ENCODE peak calls at places on chromosome 19, in seven cellular contexts. I, Z, H, L, J, E and T are unnamed samples.

GRCh38 chr19:22617614-22618325 is 16.4 kb upstream of the ZNF492 start:
- DNase-seq in I (no peak), Z (no peak), H (no peak), L (no peak), J (no peak), E (no peak), T (no peak)

GRCh38 chr19:58544591-58545285 is 874 bp downstream of the TRIM28 start:
- DNase-seq in I (no peak), Z (no peak), H (no peak), L (peak), J (peak), E (no peak), T (peak)

GRCh38 chr19:42553292-42554045 is 25.2 kb upstream of the CEACAM1 start:
- DNase-seq in I (no peak), Z (peak), H (no peak), L (peak), J (no peak), E (peak), T (no peak)

GRCh38 chr19:46860846-46861690 is at the start of gene ARHGAP35:
- DNase-seq in I (peak), Z (no peak), H (no peak), L (no peak), J (no peak), E (peak), T (peak)

GRCh38 chr19:10112895-10113591 is 1.6 kb downstream of the P2RY11 start:
- DNase-seq in I (no peak), Z (peak), H (peak), L (no peak), J (peak), E (no peak), T (peak)

GRCh38 chr19:38862321-38863059 is 12.7 kb upstream of the HNRNPL start:
- DNase-seq in I (no peak), Z (peak), H (no peak), L (peak), J (no peak), E (no peak), T (no peak)

GRCh38 chr19:5035817-5036732 is 67.2 kb downstream of the KDM4B start:
- DNase-seq in I (no peak), Z (no peak), H (no peak), L (no peak), J (no peak), E (no peak), T (no peak)

GRCh38 chr19:43763473-43763939 is 8.7 kb upstream of the SMG9 start:
- DNase-seq in I (no peak), Z (peak), H (peak), L (no peak), J (no peak), E (no peak), T (no peak)

GRCh38 chr19:5700455-5701092 is 10.5 kb downstream of the RPL36 start:
- DNase-seq in I (no peak), Z (no peak), H (no peak), L (no peak), J (no peak), E (no peak), T (no peak)

GRCh38 chr19:33064778-33065550 is at the start of gene RHPN2:
- DNase-seq in I (no peak), Z (peak), H (peak), L (peak), J (peak), E (no peak), T (peak)

GRCh38 chr19:2291185-2291751 is 9.3 kb upstream of the PEAK3 start:
- DNase-seq in I (no peak), Z (no peak), H (no peak), L (no peak), J (no peak), E (no peak), T (no peak)

GRCh38 chr19:5090780-5091575 is 122.1 kb downstream of the KDM4B start:
- DNase-seq in I (no peak), Z (no peak), H (no peak), L (peak), J (no peak), E (no peak), T (no peak)

GRCh38 chr19:29576043-29576442 is 30.0 kb upstream of the POP4 start:
- DNase-seq in I (no peak), Z (no peak), H (no peak), L (no peak), J (no peak), E (no peak), T (no peak)

GRCh38 chr19:33552191-33552927 is 30.8 kb upstream of the PEPD start:
- DNase-seq in I (no peak), Z (no peak), H (no peak), L (no peak), J (no peak), E (no peak), T (no peak)

GRCh38 chr19:13597625-13598024 is 91.3 kb upstream of the CACNA1A start:
- DNase-seq in I (peak), Z (peak), H (no peak), L (peak), J (peak), E (peak), T (peak)

GRCh38 chr19:10719466-10719961 is 1.6 kb downstream of the DNM2 start:
- DNase-seq in I (no peak), Z (no peak), H (no peak), L (no peak), J (no peak), E (no peak), T (no peak)

GRCh38 chr19:43634877-43635560 is 4.6 kb downstream of the CADM4 start:
- DNase-seq in I (no peak), Z (peak), H (no peak), L (peak), J (no peak), E (no peak), T (no peak)

GRCh38 chr19:2462635-2463421 is 6.1 kb upstream of the LMNB2 start:
- DNase-seq in I (no peak), Z (peak), H (no peak), L (peak), J (no peak), E (peak), T (no peak)

GRCh38 chr19:376111-376470 is 31.5 kb upstream of the MIER2 start:
- DNase-seq in I (no peak), Z (no peak), H (no peak), L (no peak), J (no peak), E (no peak), T (no peak)

GRCh38 chr19:13118424-13119193 is 545 bp downstream of the NACC1 start:
- DNase-seq in I (peak), Z (peak), H (peak), L (peak), J (peak), E (no peak), T (peak)

GRCh38 chr19:18776736-18777135 is 14.4 kb downstream of the COMP start:
- DNase-seq in I (no peak), Z (peak), H (no peak), L (peak), J (no peak), E (no peak), T (no peak)

GRCh38 chr19:36073121-36073876 is 18.6 kb downstream of the WDR62 start:
- DNase-seq in I (no peak), Z (no peak), H (no peak), L (no peak), J (no peak), E (no peak), T (peak)

GRCh38 chr19:5097959-5098623 is 129.2 kb downstream of the KDM4B start:
- DNase-seq in I (no peak), Z (no peak), H (no peak), L (no peak), J (no peak), E (no peak), T (no peak)